ENCODE peak calls at places on chromosomes 12 and 14, in eight cellular contexts. One of them, this sample, is unnamed.

GRCh38 chr14:105059035-105059916 is 6.0 kb downstream of the GPR132 start:
- DNase-seq in epithelial cell of esophagus: peak; percentile 22
- DNase-seq in T-helper 1 cell: no peak
- DNase-seq in non-pigmented ciliary epithelial cell: no peak
- DNase-seq in COR-L47: no peak
- DNase-seq in AG10803: no peak
- DNase-seq in fibroblast of lung: no peak
- DNase-seq in AML-193: no peak
- DNase-seq in this sample: no peak

GRCh38 chr12:34151019-34151418 is 128.7 kb downstream of the ALG10 start:
- DNase-seq in epithelial cell of esophagus: no peak
- DNase-seq in T-helper 1 cell: no peak
- DNase-seq in non-pigmented ciliary epithelial cell: no peak
- DNase-seq in COR-L47: no peak
- DNase-seq in AG10803: no peak
- DNase-seq in fibroblast of lung: no peak
- DNase-seq in AML-193: no peak
- DNase-seq in this sample: no peak

GRCh38 chr12:2076196-2076570 is 23.4 kb downstream of the CACNA1C start:
- DNase-seq in epithelial cell of esophagus: no peak
- DNase-seq in T-helper 1 cell: no peak
- DNase-seq in non-pigmented ciliary epithelial cell: no peak
- DNase-seq in COR-L47: no peak
- DNase-seq in AG10803: peak; percentile 63
- DNase-seq in fibroblast of lung: peak; percentile 90
- DNase-seq in AML-193: no peak
- DNase-seq in this sample: no peak

GRCh38 chr12:105418821-105419291 is 88.4 kb downstream of the C12orf75 start:
- DNase-seq in epithelial cell of esophagus: no peak
- DNase-seq in T-helper 1 cell: no peak
- DNase-seq in non-pigmented ciliary epithelial cell: no peak
- DNase-seq in COR-L47: no peak
- DNase-seq in AG10803: peak; percentile 98
- DNase-seq in fibroblast of lung: no peak
- DNase-seq in AML-193: no peak
- DNase-seq in this sample: no peak

GRCh38 chr12:51000245-51000644 is 25.9 kb downstream of the SLC11A2 start:
- DNase-seq in epithelial cell of esophagus: peak; percentile 36
- DNase-seq in T-helper 1 cell: no peak
- DNase-seq in non-pigmented ciliary epithelial cell: no peak
- DNase-seq in COR-L47: no peak
- DNase-seq in AG10803: peak; percentile 75
- DNase-seq in fibroblast of lung: no peak
- DNase-seq in AML-193: no peak
- DNase-seq in this sample: no peak

GRCh38 chr14:74945261-74945851 is 10.0 kb downstream of the PGF start:
- DNase-seq in epithelial cell of esophagus: no peak
- DNase-seq in T-helper 1 cell: no peak
- DNase-seq in non-pigmented ciliary epithelial cell: no peak
- DNase-seq in COR-L47: peak; percentile 13
- DNase-seq in AG10803: no peak
- DNase-seq in fibroblast of lung: peak; percentile 14
- DNase-seq in AML-193: peak; percentile 2
- DNase-seq in this sample: no peak

GRCh38 chr14:57729208-57730187 is 136.4 kb downstream of the SLC35F4 start:
- DNase-seq in epithelial cell of esophagus: no peak
- DNase-seq in T-helper 1 cell: no peak
- DNase-seq in non-pigmented ciliary epithelial cell: no peak
- DNase-seq in COR-L47: no peak
- DNase-seq in AG10803: no peak
- DNase-seq in fibroblast of lung: no peak
- DNase-seq in AML-193: no peak
- DNase-seq in this sample: no peak

GRCh38 chr14:64218344-64219240 is 75.6 kb downstream of the ESR2 start:
- DNase-seq in epithelial cell of esophagus: no peak
- DNase-seq in T-helper 1 cell: no peak
- DNase-seq in non-pigmented ciliary epithelial cell: no peak
- DNase-seq in COR-L47: no peak
- DNase-seq in AG10803: no peak
- DNase-seq in fibroblast of lung: no peak
- DNase-seq in AML-193: no peak
- DNase-seq in this sample: no peak

GRCh38 chr12:127629066-127629820 is 637.7 kb upstream of the TMEM132C start:
- DNase-seq in epithelial cell of esophagus: no peak
- DNase-seq in T-helper 1 cell: no peak
- DNase-seq in non-pigmented ciliary epithelial cell: no peak
- DNase-seq in COR-L47: no peak
- DNase-seq in AG10803: peak; percentile 25
- DNase-seq in fibroblast of lung: no peak
- DNase-seq in AML-193: no peak
- DNase-seq in this sample: no peak

GRCh38 chr12:63668028-63668799 is at the start of gene DPY19L2:
- DNase-seq in epithelial cell of esophagus: peak; percentile 26
- DNase-seq in T-helper 1 cell: no peak
- DNase-seq in non-pigmented ciliary epithelial cell: no peak
- DNase-seq in COR-L47: peak; percentile 93
- DNase-seq in AG10803: peak; percentile 54
- DNase-seq in fibroblast of lung: peak; percentile 78
- DNase-seq in AML-193: peak; percentile 45
- DNase-seq in this sample: no peak

GRCh38 chr12:94566345-94566744 is 84.0 kb downstream of the TMCC3 start:
- DNase-seq in epithelial cell of esophagus: no peak
- DNase-seq in T-helper 1 cell: no peak
- DNase-seq in non-pigmented ciliary epithelial cell: no peak
- DNase-seq in COR-L47: no peak
- DNase-seq in AG10803: no peak
- DNase-seq in fibroblast of lung: no peak
- DNase-seq in AML-193: no peak
- DNase-seq in this sample: no peak

This sample was measured in memory B cell.